ENCODE peak calls at places on chromosomes 1 and 21, in ten cellular contexts. C, X, G, N, A, P, Q, V, U and M are unnamed samples.
A peak's percentile ranks its signal among the peaks of the same experiment; 100 is the strongest.

GRCh38 chr1:201088901-201089525 is 23.2 kb downstream of the CACNA1S start:
- DNase-seq in G (no peak), C (no peak), P (no peak), V (no peak), Q (no peak), A (peak; percentile 85), N (no peak), X (no peak), U (peak; percentile 71), M (no peak)

GRCh38 chr1:198134252-198134651 is 22.5 kb upstream of the NEK7 start:
- DNase-seq in A (no peak), P (no peak), C (no peak), Q (no peak), U (no peak), N (no peak), V (no peak), G (no peak), X (no peak), M (no peak)

GRCh38 chr1:196717868-196718267 is 56.8 kb upstream of the CFHR3 start:
- DNase-seq in U (no peak), P (no peak), G (no peak), Q (no peak), A (no peak), C (no peak), V (no peak), X (no peak), N (no peak), M (no peak)

GRCh38 chr1:36309397-36309796 is 3.2 kb downstream of the SH3D21 start:
- DNase-seq in V (no peak), G (no peak), Q (no peak), P (no peak), A (no peak), U (no peak), X (no peak), N (no peak), C (no peak), M (no peak)

GRCh38 chr1:55188909-55189308 is 26.3 kb downstream of the USP24 start:
- DNase-seq in N (no peak), A (no peak), X (no peak), C (no peak), P (no peak), G (no peak), Q (no peak), U (no peak), V (no peak), M (no peak)

GRCh38 chr1:28775121-28775942 is 36.6 kb upstream of the OPRD1 start:
- DNase-seq in N (peak; percentile 15), X (peak; percentile 58), V (no peak), C (peak; percentile 66), U (no peak), Q (peak; percentile 60), A (peak; percentile 67), G (peak; percentile 72), P (peak; percentile 29), M (peak; percentile 70)

GRCh38 chr1:56645663-56646330 is 683 bp downstream of the PRKAA2 start:
- DNase-seq in V (no peak), N (peak; percentile 15), X (peak; percentile 24), G (no peak), P (no peak), U (peak; percentile 44), A (no peak), Q (no peak), C (peak; percentile 22), M (no peak)

GRCh38 chr1:213327318-213327667 is 276.3 kb downstream of the RPS6KC1 start:
- DNase-seq in V (peak; percentile 27), X (peak; percentile 56), C (no peak), P (no peak), G (no peak), N (no peak), Q (no peak), U (peak; percentile 25), A (no peak), M (peak; percentile 89)

GRCh38 chr1:44808938-44809917 is 905 bp downstream of the BTBD19 start:
- DNase-seq in G (peak; percentile 88), Q (peak; percentile 89), C (no peak), P (peak; percentile 82), A (peak; percentile 46), V (no peak), X (peak; percentile 55), N (no peak), U (no peak), M (peak; percentile 85)

GRCh38 chr1:172338295-172338735 is 82.2 kb upstream of the C1orf105 start:
- DNase-seq in V (no peak), C (no peak), U (no peak), N (no peak), Q (no peak), P (no peak), A (no peak), X (no peak), G (peak; percentile 48), M (no peak)

GRCh38 chr1:115170396-115170795 is 81.1 kb upstream of the TSPAN2 start:
- DNase-seq in V (no peak), N (no peak), G (no peak), C (no peak), U (no peak), X (no peak), Q (no peak), P (no peak), A (no peak), M (no peak)

GRCh38 chr1:201715801-201716741 is 112.9 kb upstream of the IPO9 start:
- DNase-seq in P (no peak), Q (no peak), A (no peak), C (no peak), N (peak; percentile 78), X (no peak), V (no peak), U (no peak), G (no peak), M (no peak)

GRCh38 chr1:41917051-41917530 is 1.6 kb downstream of the HIVEP3 start:
- DNase-seq in Q (no peak), V (no peak), C (no peak), G (no peak), X (no peak), N (no peak), A (no peak), P (no peak), U (no peak), M (no peak)

GRCh38 chr1:205247130-205247921 is 19.6 kb downstream of the TMCC2 start:
- DNase-seq in V (no peak), P (no peak), X (peak; percentile 57), A (no peak), U (no peak), G (no peak), N (peak; percentile 98), C (no peak), Q (no peak), M (no peak)

GRCh38 chr1:36150296-36151132 is 1.2 kb upstream of the TRAPPC3 start:
- DNase-seq in V (peak; percentile 88), U (peak; percentile 95), X (peak; percentile 91), N (peak; percentile 82), A (peak; percentile 93), C (peak; percentile 72), P (peak; percentile 61), G (peak; percentile 86), Q (peak; percentile 66), M (peak; percentile 93)

GRCh38 chr1:76133977-76134376 is 59.4 kb downstream of the ST6GALNAC3 start:
- DNase-seq in A (no peak), U (no peak), P (no peak), X (no peak), C (no peak), Q (no peak), G (no peak), N (no peak), V (no peak), M (no peak)

GRCh38 chr1:226551299-226551698 is 2.7 kb downstream of the STUM start:
- DNase-seq in G (no peak), U (no peak), X (no peak), V (no peak), P (no peak), C (no peak), N (no peak), A (no peak), Q (no peak), M (no peak)

GRCh38 chr1:108120163-108120562 is 80.0 kb downstream of the SLC25A24 start:
- DNase-seq in P (no peak), C (no peak), G (no peak), X (no peak), A (no peak), U (no peak), V (no peak), Q (no peak), N (no peak), M (no peak)

GRCh38 chr1:246769306-246769705 is 45.1 kb downstream of the SCCPDH start:
- DNase-seq in A (peak; percentile 97), C (no peak), V (no peak), N (no peak), U (no peak), X (peak; percentile 83), P (no peak), G (no peak), Q (no peak), M (peak; percentile 99)

GRCh38 chr1:229848762-229849677 is 218.0 kb upstream of the GALNT2 start:
- DNase-seq in A (peak; percentile 63), U (peak; percentile 65), N (no peak), Q (no peak), V (no peak), P (no peak), C (peak; percentile 31), X (peak; percentile 21), G (no peak), M (peak; percentile 37)

GRCh38 chr1:91592716-91593477 is 92.2 kb downstream of the CDC7 start:
- DNase-seq in C (no peak), V (no peak), P (no peak), N (no peak), U (no peak), X (no peak), G (no peak), A (no peak), Q (no peak), M (no peak)

GRCh38 chr1:118960026-118960561 is 28.0 kb downstream of the TBX15 start:
- DNase-seq in N (no peak), V (no peak), U (peak; percentile 54), Q (no peak), A (peak; percentile 33), G (no peak), P (no peak), C (no peak), X (no peak), M (no peak)

GRCh38 chr1:48109390-48110009 is 112.3 kb upstream of the TRABD2B start:
- DNase-seq in Q (no peak), G (no peak), U (peak; percentile 80), V (no peak), X (peak; percentile 41), N (peak; percentile 60), C (peak; percentile 55), P (no peak), A (peak; percentile 55), M (peak; percentile 73)

GRCh38 chr1:6100801-6101783 is 55.4 kb downstream of the KCNAB2 start:
- DNase-seq in G (no peak), A (no peak), X (no peak), V (no peak), Q (no peak), C (no peak), P (no peak), N (no peak), U (no peak), M (no peak)

GRCh38 chr1:215054266-215054665 is 28.3 kb upstream of the KCNK2 start:
- DNase-seq in V (no peak), N (no peak), Q (no peak), C (no peak), U (no peak), A (no peak), P (no peak), G (no peak), X (no peak), M (no peak)

GRCh38 chr21:33514234-33514633 is 22.7 kb upstream of the DNAJC28 start:
- DNase-seq in P (no peak), A (no peak), V (no peak), N (no peak), Q (no peak), U (no peak), C (no peak), X (no peak), G (no peak), M (peak; percentile 37)

GRCh38 chr1:31393463-31393862 is 19.6 kb upstream of the SERINC2 start:
- DNase-seq in A (no peak), G (no peak), U (no peak), Q (no peak), X (no peak), C (no peak), N (no peak), V (no peak), P (no peak), M (no peak)

GRCh38 chr1:2125375-2126211 is 69.0 kb downstream of the FAAP20 start:
- DNase-seq in N (no peak), A (no peak), Q (no peak), X (no peak), P (no peak), C (no peak), G (no peak), V (no peak), U (no peak), M (no peak)